ENCODE peak calls at places on chromosomes 3 and 15, in eight cellular contexts. V, G, N, Z, B, H, S and M are unnamed samples.

GRCh38 chr3:177039875-177040274 is 157.4 kb downstream of the TBL1XR1 start:
- DNase-seq in B (no peak), G (no peak), S (no peak), N (no peak), Z (no peak), H (no peak), V (no peak), M (no peak)

GRCh38 chr3:59424268-59425010 is 374.6 kb upstream of the CFAP20DC start:
- DNase-seq in Z (no peak), S (no peak), G (no peak), N (peak; percentile 14), H (no peak), B (peak; percentile 81), V (no peak), M (peak; percentile 15)

GRCh38 chr15:97783240-97783639 is 177.3 kb upstream of the ARRDC4 start:
- DNase-seq in N (no peak), G (no peak), V (no peak), Z (no peak), B (no peak), S (no peak), H (no peak), M (no peak)

GRCh38 chr15:23038741-23039150 is 623 bp downstream of the TUBGCP5 start:
- DNase-seq in S (no peak), G (no peak), Z (no peak), B (peak; percentile 70), H (no peak), V (no peak), N (no peak), M (no peak)

GRCh38 chr3:149377408-149378111 is at the start of gene TM4SF1:
- DNase-seq in V (peak; percentile 97), S (peak; percentile 69), B (peak; percentile 99), H (peak; percentile 85), Z (no peak), N (no peak), G (no peak), M (no peak)

GRCh38 chr15:62390793-62391543 is 225.9 kb upstream of the C2CD4B start:
- DNase-seq in G (peak; percentile 43), N (no peak), H (peak; percentile 60), Z (peak; percentile 76), S (peak; percentile 41), V (peak; percentile 61), B (peak; percentile 60), M (peak; percentile 64)

GRCh38 chr3:132273043-132273442 is 44.2 kb upstream of the ACP3 start:
- DNase-seq in N (no peak), S (no peak), Z (no peak), B (no peak), G (no peak), V (no peak), H (no peak), M (no peak)

GRCh38 chr15:41474436-41474835 is 19.2 kb upstream of the ITPKA start:
- DNase-seq in S (no peak), G (no peak), Z (no peak), N (no peak), V (no peak), B (no peak), H (no peak), M (no peak)

GRCh38 chr15:74651251-74651741 is 35.7 kb downstream of the CLK3 start:
- DNase-seq in S (no peak), Z (no peak), G (no peak), B (peak; percentile 61), H (peak; percentile 47), V (peak; percentile 25), N (no peak), M (no peak)

GRCh38 chr15:41883484-41883825 is 10.4 kb downstream of the SPTBN5 start:
- DNase-seq in Z (no peak), N (no peak), V (no peak), B (no peak), H (no peak), G (no peak), S (no peak), M (no peak)

GRCh38 chr3:17023006-17023664 is 138.4 kb downstream of the PLCL2 start:
- DNase-seq in G (peak; percentile 32), N (no peak), B (peak; percentile 67), H (no peak), Z (no peak), V (peak; percentile 32), S (no peak), M (peak; percentile 40)

GRCh38 chr3:32310336-32310735 is 71.9 kb downstream of the CMTM8 start:
- DNase-seq in S (no peak), Z (no peak), V (no peak), H (no peak), N (no peak), G (no peak), B (no peak), M (no peak)

GRCh38 chr3:152317956-152318355 is 49.2 kb downstream of the MBNL1 start:
- DNase-seq in N (no peak), Z (no peak), B (peak; percentile 81), H (no peak), G (no peak), S (no peak), V (no peak), M (no peak)

DNA sequence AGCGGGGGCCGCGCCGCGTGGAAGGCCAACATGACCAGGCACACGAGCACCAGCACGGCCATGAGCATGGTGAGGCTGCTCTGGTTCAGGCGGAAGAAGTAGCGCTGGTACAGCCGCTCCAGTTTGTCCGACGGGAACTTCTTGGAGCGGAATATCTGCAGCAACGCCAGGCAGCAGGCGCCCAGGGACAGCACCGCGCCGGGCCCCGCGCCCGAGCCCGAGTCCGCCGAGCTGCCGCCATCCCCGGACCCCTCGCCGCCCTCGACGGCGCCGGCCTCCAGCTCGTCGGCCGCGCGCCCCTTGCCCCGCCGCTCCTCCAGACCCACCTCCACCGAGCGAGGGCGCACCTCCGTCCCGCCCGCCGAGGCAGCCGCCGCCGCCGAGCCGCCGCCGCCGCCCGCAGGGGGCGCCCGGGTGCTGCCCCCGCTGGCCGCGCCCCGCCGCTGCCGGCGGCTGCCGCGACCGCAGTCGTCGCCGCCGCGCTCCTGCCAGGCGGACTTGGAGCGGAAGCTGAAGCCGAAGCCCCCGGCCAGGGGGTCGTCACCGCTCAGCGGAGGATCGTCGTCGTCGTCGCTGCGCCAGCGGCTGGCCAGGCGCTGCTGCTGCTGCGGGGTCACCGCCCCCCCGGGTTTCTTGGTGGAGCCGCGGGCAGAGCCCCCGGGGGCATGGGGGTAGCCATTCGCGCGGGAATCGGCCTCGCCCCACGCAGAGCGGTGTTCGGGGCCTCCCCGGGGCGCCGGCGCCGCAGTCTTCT is 964 bp downstream of the ADCY5 start:
- DNase-seq in V (peak; percentile 80), B (no peak), G (peak; percentile 79), S (no peak), H (no peak), N (no peak), Z (peak; percentile 83), M (peak; percentile 91)
- TF ChIP-seq CTCF in V (peak; percentile 50), B (no peak), G (peak; percentile 55), S (no peak), H (peak; percentile 28), N (no peak), Z (no peak), M (peak; percentile 73)

DNA sequence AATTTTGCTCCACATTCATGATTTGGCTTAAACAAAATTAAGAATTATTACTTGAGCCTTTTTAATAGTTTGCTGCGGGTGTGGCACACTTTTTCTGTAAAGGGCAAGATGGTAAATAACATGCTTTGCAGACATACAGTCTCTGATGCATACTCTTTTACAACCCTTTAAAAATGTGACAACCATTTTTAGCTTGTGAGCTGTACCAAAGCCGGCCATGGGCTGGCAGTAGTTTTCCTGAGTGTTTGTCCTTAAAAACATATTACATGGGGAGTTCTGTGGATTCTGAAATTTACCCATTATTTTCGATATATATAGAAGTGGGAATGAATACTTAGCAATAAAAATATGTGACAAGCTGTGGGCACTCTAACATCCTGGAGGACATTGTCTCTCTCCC is 163.4 kb downstream of the FNDC3B start:
- DNase-seq in S (no peak), G (no peak), V (no peak), H (no peak), Z (no peak), N (no peak), B (no peak), M (no peak)
- TF ChIP-seq CTCF in S (peak; percentile 15), G (no peak), V (no peak), H (no peak), Z (no peak), N (no peak), B (peak; percentile 10), M (no peak)

DNA sequence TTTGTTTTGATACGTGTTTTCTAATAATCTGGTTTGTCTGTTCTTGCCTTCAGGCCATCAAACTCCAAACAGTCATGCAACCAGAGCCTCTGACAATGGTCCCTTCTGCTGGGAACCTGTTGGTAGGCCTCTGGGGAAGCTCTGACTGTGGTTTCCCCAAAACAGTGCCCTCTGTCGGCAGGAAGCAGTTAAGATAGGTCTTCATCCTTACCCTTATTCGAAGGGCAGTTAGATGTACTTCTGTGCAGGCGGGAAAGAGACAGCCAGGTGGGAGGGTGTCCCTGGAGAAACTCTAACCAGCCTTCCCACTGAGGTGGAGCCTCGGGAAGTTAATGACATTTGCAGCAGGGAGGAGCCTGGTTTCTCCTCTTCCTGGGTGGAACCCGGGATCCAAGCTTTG is 81.6 kb upstream of the CHMP2B start:
- DNase-seq in B (peak; percentile 46), G (peak; percentile 9), Z (peak; percentile 8), V (peak; percentile 27), H (no peak), N (no peak), S (no peak), M (peak; percentile 10)
- TF ChIP-seq CTCF in B (peak; percentile 47), G (peak; percentile 28), Z (peak; percentile 56), V (no peak), H (no peak), N (peak; percentile 55), S (no peak), M (no peak)

GRCh38 chr3:126349071-126349470 is 8.1 kb downstream of the KLF15 start:
- DNase-seq in S (peak; percentile 19), Z (no peak), V (no peak), G (no peak), N (no peak), H (no peak), B (no peak), M (no peak)

GRCh38 chr3:126347543-126348161 is 9.6 kb downstream of the KLF15 start:
- DNase-seq in Z (no peak), B (no peak), S (peak; percentile 17), G (no peak), N (no peak), V (peak; percentile 0), H (peak; percentile 53), M (no peak)

GRCh38 chr3:126349611-126350501 is 7.4 kb downstream of the KLF15 start:
- DNase-seq in B (no peak), S (peak; percentile 16), V (no peak), G (no peak), Z (no peak), N (no peak), H (no peak), M (no peak)

GRCh38 chr3:126346466-126346865 is 10.7 kb downstream of the KLF15 start:
- DNase-seq in N (no peak), V (no peak), Z (no peak), B (no peak), H (no peak), S (no peak), G (no peak), M (no peak)

DNA sequence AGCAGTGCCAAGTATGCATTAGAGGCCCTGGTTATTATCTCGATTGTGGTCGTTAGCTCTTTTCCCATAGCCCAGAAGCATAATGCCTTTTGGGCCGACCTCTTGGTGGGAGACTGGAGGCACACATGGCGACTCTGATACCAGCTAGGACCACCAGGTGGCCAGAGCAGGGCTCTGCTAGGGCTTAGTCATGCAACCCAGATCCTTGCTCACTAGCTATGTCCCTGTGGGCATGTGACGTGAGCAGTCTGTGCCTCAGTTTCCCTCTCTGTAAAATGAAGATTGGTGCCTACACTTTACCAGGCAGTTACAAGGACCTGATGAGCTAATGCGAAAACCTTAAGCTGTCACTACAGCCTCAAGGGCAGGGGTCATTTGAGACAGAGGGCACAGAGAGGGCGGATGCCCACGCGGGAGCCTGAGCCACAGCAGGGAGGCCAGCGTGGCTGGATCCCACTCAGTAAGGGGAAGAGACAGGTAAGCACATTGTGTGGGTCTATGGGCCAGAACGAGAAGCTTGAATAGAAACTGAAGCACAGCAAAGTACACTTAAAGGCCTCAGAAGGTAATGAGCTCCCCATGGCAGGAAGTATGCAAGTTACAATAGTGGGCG is 8.8 kb downstream of the KLF15 start:
- DNase-seq in V (no peak), Z (peak; percentile 49), G (no peak), S (peak; percentile 15), B (peak; percentile 14), H (peak; percentile 46), N (no peak), M (no peak)
- TF ChIP-seq CTCF in V (peak; percentile 30), Z (no peak), G (no peak), S (no peak), B (peak; percentile 16), H (no peak), N (peak; percentile 24), M (no peak)